ENCODE peak calls at places on chromosome 7, in ten cellular contexts. A is activated T-cell treated with anti-CD3 and anti-CD28 coated beads, Interleukin-2, amount 50 U/mL, for 24 hours; L is GM19239; R is putamen; B is kidney epithelial cell; V is activated CD4-positive, alpha-beta T cell treated with anti-CD3 and anti-CD28 coated beads for 1 hour; S is Right ventricle myocardium inferior; Z is T-helper 9 cell; E is activated CD4-positive, alpha-beta memory T cell treated with anti-CD3 and anti-CD28 coated beads for 36 hours; M is Jurkat, Clone E6-1. C is an unnamed sample.

GRCh38 chr7:157018328-157018996 is 8.0 kb upstream of the MNX1 start:
- DNase-seq in A (peak), E (no peak), V (no peak), B (no peak), S (no peak), R (no peak), M (no peak), Z (no peak), L (no peak), C (no peak)

GRCh38 chr7:100864263-100864845 is 2.8 kb upstream of the TRIP6 start:
- DNase-seq in S (no peak), E (no peak), L (no peak), V (no peak), A (no peak), Z (no peak), R (no peak), B (no peak), M (no peak), C (no peak)

GRCh38 chr7:105800442-105800841 is 76.0 kb downstream of the ATXN7L1 start:
- DNase-seq in E (peak), A (no peak), M (no peak), Z (no peak), V (no peak), R (no peak), B (no peak), L (no peak), S (no peak), C (no peak)

GRCh38 chr7:106021211-106022067 is 58.4 kb downstream of the CDHR3 start:
- DNase-seq in B (no peak), L (no peak), M (no peak), R (no peak), S (no peak), A (no peak), V (no peak), Z (no peak), E (peak), C (no peak)

GRCh38 chr7:104794589-104794988 is 219.4 kb upstream of the KMT2E start:
- DNase-seq in L (no peak), Z (no peak), M (no peak), R (no peak), V (no peak), B (no peak), S (no peak), E (no peak), A (no peak), C (no peak)

GRCh38 chr7:67462781-67463191 is 466.2 kb downstream of the TYW1 start:
- DNase-seq in L (no peak), A (no peak), R (no peak), E (no peak), Z (no peak), B (no peak), V (no peak), M (no peak), S (no peak), C (no peak)

GRCh38 chr7:6653101-6653995 is 16.2 kb downstream of the ZNF316 start:
- DNase-seq in R (no peak), A (peak), B (no peak), M (no peak), Z (no peak), E (no peak), V (no peak), L (no peak), S (no peak), C (no peak)

GRCh38 chr7:24249266-24249665 is 34.7 kb upstream of the NPY start:
- DNase-seq in V (no peak), M (no peak), R (no peak), A (no peak), Z (no peak), B (no peak), E (no peak), S (no peak), L (no peak), C (no peak)

GRCh38 chr7:157684157-157684595 is 347.4 kb downstream of the DNAJB6 start:
- DNase-seq in M (no peak), E (no peak), S (no peak), R (no peak), Z (no peak), B (no peak), A (peak), V (no peak), L (no peak), C (no peak)

GRCh38 chr7:9407816-9408215 is 974.4 kb downstream of the NXPH1 start:
- DNase-seq in R (no peak), V (no peak), Z (no peak), S (no peak), E (no peak), B (peak), A (no peak), M (peak), L (no peak), C (no peak)

GRCh38 chr7:13673290-13673689 is 316.2 kb downstream of the ETV1 start:
- DNase-seq in Z (no peak), L (no peak), M (no peak), R (no peak), S (no peak), A (no peak), B (no peak), V (no peak), E (no peak), C (no peak)

GRCh38 chr7:91894781-91895480 is 14.4 kb upstream of the MTERF1 start:
- DNase-seq in Z (no peak), L (no peak), M (no peak), S (no peak), A (no peak), R (no peak), B (no peak), E (no peak), V (no peak), C (no peak)

C was measured in keratinocyte.